ENCODE peak calls at places on chromosomes 5 and 9, in seven cellular contexts. K, L, W, A, D, Q and C are unnamed samples.

GRCh38 chr9:134335490-134336173 is 9.4 kb downstream of the RXRA start:
- DNase-seq in D (no peak), A (no peak), Q (no peak), L (no peak), W (no peak), K (no peak), C (no peak)

GRCh38 chr5:163571755-163572154 is 66.3 kb downstream of the MAT2B start:
- DNase-seq in Q (no peak), L (peak), D (peak), W (peak), K (no peak), A (peak), C (peak)

GRCh38 chr5:111072949-111073682 is 1.6 kb downstream of the TSLP start:
- DNase-seq in L (peak), W (peak), Q (peak), D (peak), A (peak), K (peak), C (no peak)

GRCh38 chr9:96258967-96259366 is 43.0 kb downstream of the HSD17B3 start:
- DNase-seq in Q (no peak), W (no peak), L (no peak), D (no peak), K (no peak), A (no peak), C (no peak)

GRCh38 chr9:123687246-123687721 is 242.6 kb downstream of the DENND1A start:
- DNase-seq in L (no peak), W (no peak), K (no peak), Q (no peak), D (no peak), A (no peak), C (no peak)

GRCh38 chr9:127918201-127919107 is 1.6 kb upstream of the ST6GALNAC4 start:
- DNase-seq in K (no peak), W (no peak), Q (peak), D (no peak), A (peak), L (no peak), C (peak)

GRCh38 chr5:151537044-151537443 is 54.1 kb downstream of the FAT2 start:
- DNase-seq in K (no peak), Q (no peak), D (no peak), A (no peak), W (no peak), L (no peak), C (no peak)

GRCh38 chr5:93249651-93250289 is 331.2 kb downstream of the NR2F1-AS1 start:
- DNase-seq in D (peak), A (peak), W (no peak), Q (no peak), K (no peak), L (peak), C (peak)

GRCh38 chr9:133948138-133948537 is 44.0 kb downstream of the VAV2 start:
- DNase-seq in Q (no peak), W (no peak), D (no peak), K (no peak), L (no peak), A (no peak), C (no peak)

GRCh38 chr9:88652876-88653275 is 117.9 kb downstream of the NXNL2 start:
- DNase-seq in A (peak), W (no peak), K (no peak), L (no peak), D (no peak), Q (no peak), C (no peak)

GRCh38 chr5:171420429-171421231 is 1.2 kb downstream of the FGF18 start:
- DNase-seq in A (peak), K (peak), L (no peak), Q (no peak), D (no peak), W (no peak), C (peak)

GRCh38 chr5:53170748-53171349 is 61.3 kb upstream of the MOCS2 start:
- DNase-seq in K (no peak), D (peak), L (peak), A (peak), W (peak), Q (peak), C (peak)

GRCh38 chr9:38022995-38023394 is 46.0 kb downstream of the SHB start:
- DNase-seq in A (no peak), D (no peak), W (no peak), Q (no peak), K (peak), L (no peak), C (no peak)

GRCh38 chr9:101795147-101795546 is 56.7 kb upstream of the GRIN3A start:
- DNase-seq in K (no peak), A (peak), D (no peak), Q (no peak), W (no peak), L (no peak), C (no peak)

GRCh38 chr9:122220673-122221222 is 8.0 kb downstream of the LHX6 start:
- DNase-seq in D (no peak), W (no peak), A (no peak), K (no peak), Q (no peak), L (no peak), C (no peak)

GRCh38 chr9:129549684-129550083 is 71.2 kb downstream of the C9orf50 start:
- DNase-seq in A (peak), D (no peak), Q (no peak), L (no peak), W (no peak), K (peak), C (no peak)

GRCh38 chr9:113709721-113710120 is 166.4 kb upstream of the ZNF618 start:
- DNase-seq in A (no peak), L (no peak), W (no peak), D (no peak), K (no peak), Q (no peak), C (no peak)

GRCh38 chr9:133127340-133127981 is 6.4 kb upstream of the RALGDS start:
- DNase-seq in W (no peak), Q (no peak), A (peak), K (peak), L (peak), D (no peak), C (no peak)

GRCh38 chr5:83084336-83084735 is 7.0 kb downstream of the XRCC4 start:
- DNase-seq in D (no peak), W (no peak), L (no peak), K (no peak), A (no peak), Q (no peak), C (no peak)

GRCh38 chr9:76759726-76760125 is 4.5 kb upstream of the PCA3 start:
- DNase-seq in K (no peak), W (no peak), D (no peak), Q (no peak), A (no peak), L (no peak), C (no peak)

GRCh38 chr5:80967500-80968181 is 7.5 kb downstream of the RASGRF2 start:
- DNase-seq in L (peak), D (peak), Q (no peak), W (peak), K (no peak), A (peak), C (peak)

GRCh38 chr5:149550608-149551226 is 522 bp downstream of the CSNK1A1 start:
- DNase-seq in Q (no peak), K (no peak), A (no peak), D (no peak), L (peak), W (no peak), C (peak)

GRCh38 chr9:130290353-130291181 is 25.0 kb downstream of the HMCN2 start:
- DNase-seq in L (no peak), K (no peak), Q (no peak), W (no peak), D (no peak), A (no peak), C (no peak)

GRCh38 chr9:563200-563599 is 278.3 kb upstream of the DMRT1 start:
- DNase-seq in L (no peak), A (no peak), D (no peak), K (no peak), W (no peak), Q (no peak), C (no peak)

GRCh38 chr9:91214086-91214485 is 147.6 kb downstream of the AUH start:
- DNase-seq in K (no peak), D (no peak), Q (no peak), A (peak), W (peak), L (peak), C (peak)

GRCh38 chr5:97243352-97243751 is 60.3 kb upstream of the RIOK2 start:
- DNase-seq in W (no peak), Q (no peak), L (no peak), K (no peak), A (peak), D (no peak), C (no peak)

GRCh38 chr5:153358315-153358976 is 132.0 kb upstream of the GRIA1 start:
- DNase-seq in D (no peak), L (no peak), K (no peak), A (no peak), Q (no peak), W (no peak), C (no peak)

GRCh38 chr5:25327173-25327572 is 682.4 kb upstream of the CDH10 start:
- DNase-seq in L (no peak), W (no peak), K (no peak), A (no peak), Q (no peak), D (no peak), C (no peak)

GRCh38 chr9:23123048-23123632 is 676.5 kb downstream of the DMRTA1 start:
- DNase-seq in K (peak), A (peak), Q (peak), D (peak), W (peak), L (peak), C (peak)

GRCh38 chr5:133873936-133874585 is 94.4 kb downstream of the C5orf15 start:
- DNase-seq in D (no peak), Q (no peak), A (peak), K (no peak), W (no peak), L (peak), C (no peak)

GRCh38 chr9:97560851-97561250 is 59.4 kb downstream of the TMOD1 start:
- DNase-seq in A (no peak), K (no peak), Q (no peak), D (no peak), W (no peak), L (no peak), C (no peak)

GRCh38 chr5:160521392-160521663 is 99.7 kb downstream of the PTTG1 start:
- DNase-seq in L (no peak), W (no peak), D (no peak), A (no peak), Q (no peak), K (no peak), C (no peak)

GRCh38 chr5:88734191-88734640 is 148.8 kb downstream of the MEF2C start:
- DNase-seq in K (no peak), D (no peak), L (no peak), Q (peak), A (peak), W (no peak), C (no peak)